ENCODE peak calls at places on chromosomes 16 and 17, in four cellular contexts. One of them, this sample, is unnamed.
A peak's percentile ranks its signal among the peaks of the same experiment; 100 is the strongest.

GRCh38 chr17:74444406-74444805 is 12.5 kb downstream of the GPRC5C start:
- DNase-seq in dermis microvascular lymphatic vessel endothelial cell: peak; percentile 72
- DNase-seq in stimulated activated CD4-positive, alpha-beta T cell treated with anti-CD3 and anti-CD28 coated beads, Interleukin-4, amount 100 ng/mL, for 48 hours: no peak
- DNase-seq in T-helper 22 cell: no peak
- DNase-seq in this sample: peak; percentile 97

GRCh38 chr16:4315185-4316102 is at the start of gene GLIS2:
- DNase-seq in dermis microvascular lymphatic vessel endothelial cell: no peak
- DNase-seq in stimulated activated CD4-positive, alpha-beta T cell treated with anti-CD3 and anti-CD28 coated beads, Interleukin-4, amount 100 ng/mL, for 48 hours: no peak
- DNase-seq in T-helper 22 cell: peak; percentile 32
- DNase-seq in this sample: peak; percentile 47

GRCh38 chr17:50824429-50824828 is 11.0 kb upstream of the WFIKKN2 start:
- DNase-seq in dermis microvascular lymphatic vessel endothelial cell: no peak
- DNase-seq in stimulated activated CD4-positive, alpha-beta T cell treated with anti-CD3 and anti-CD28 coated beads, Interleukin-4, amount 100 ng/mL, for 48 hours: no peak
- DNase-seq in T-helper 22 cell: no peak
- DNase-seq in this sample: no peak

GRCh38 chr16:76583995-76584394 is 306.8 kb downstream of the CNTNAP4 start:
- DNase-seq in dermis microvascular lymphatic vessel endothelial cell: no peak
- DNase-seq in stimulated activated CD4-positive, alpha-beta T cell treated with anti-CD3 and anti-CD28 coated beads, Interleukin-4, amount 100 ng/mL, for 48 hours: no peak
- DNase-seq in T-helper 22 cell: no peak
- DNase-seq in this sample: no peak

GRCh38 chr17:39943702-39944392 is 16.3 kb downstream of the LRRC3C start:
- DNase-seq in dermis microvascular lymphatic vessel endothelial cell: no peak
- DNase-seq in stimulated activated CD4-positive, alpha-beta T cell treated with anti-CD3 and anti-CD28 coated beads, Interleukin-4, amount 100 ng/mL, for 48 hours: no peak
- DNase-seq in T-helper 22 cell: no peak
- DNase-seq in this sample: peak; percentile 98

GRCh38 chr17:71634376-71634775 is 486.4 kb upstream of the SOX9 start:
- DNase-seq in dermis microvascular lymphatic vessel endothelial cell: no peak
- DNase-seq in stimulated activated CD4-positive, alpha-beta T cell treated with anti-CD3 and anti-CD28 coated beads, Interleukin-4, amount 100 ng/mL, for 48 hours: no peak
- DNase-seq in T-helper 22 cell: no peak
- DNase-seq in this sample: no peak

GRCh38 chr17:56902350-56902749 is 11.5 kb downstream of the TRIM25 start:
- DNase-seq in dermis microvascular lymphatic vessel endothelial cell: no peak
- DNase-seq in stimulated activated CD4-positive, alpha-beta T cell treated with anti-CD3 and anti-CD28 coated beads, Interleukin-4, amount 100 ng/mL, for 48 hours: no peak
- DNase-seq in T-helper 22 cell: no peak
- DNase-seq in this sample: peak; percentile 24

GRCh38 chr16:77841275-77841640 is 52.9 kb downstream of the VAT1L start:
- DNase-seq in dermis microvascular lymphatic vessel endothelial cell: no peak
- DNase-seq in stimulated activated CD4-positive, alpha-beta T cell treated with anti-CD3 and anti-CD28 coated beads, Interleukin-4, amount 100 ng/mL, for 48 hours: no peak
- DNase-seq in T-helper 22 cell: no peak
- DNase-seq in this sample: no peak

GRCh38 chr17:81428121-81428515 is 32.9 kb downstream of the BAHCC1 start:
- DNase-seq in dermis microvascular lymphatic vessel endothelial cell: no peak
- DNase-seq in stimulated activated CD4-positive, alpha-beta T cell treated with anti-CD3 and anti-CD28 coated beads, Interleukin-4, amount 100 ng/mL, for 48 hours: no peak
- DNase-seq in T-helper 22 cell: no peak
- DNase-seq in this sample: no peak

GRCh38 chr17:40000161-40000560 is 15.1 kb upstream of the CSF3 start:
- DNase-seq in dermis microvascular lymphatic vessel endothelial cell: no peak
- DNase-seq in stimulated activated CD4-positive, alpha-beta T cell treated with anti-CD3 and anti-CD28 coated beads, Interleukin-4, amount 100 ng/mL, for 48 hours: no peak
- DNase-seq in T-helper 22 cell: no peak
- DNase-seq in this sample: no peak

GRCh38 chr16:369866-370436 is 387 bp downstream of the MRPL28 start:
- DNase-seq in dermis microvascular lymphatic vessel endothelial cell: no peak
- DNase-seq in stimulated activated CD4-positive, alpha-beta T cell treated with anti-CD3 and anti-CD28 coated beads, Interleukin-4, amount 100 ng/mL, for 48 hours: no peak
- DNase-seq in T-helper 22 cell: no peak
- DNase-seq in this sample: peak; percentile 44

GRCh38 chr17:77451271-77451893 is 310.6 kb downstream of the SEC14L1 start:
- DNase-seq in dermis microvascular lymphatic vessel endothelial cell: no peak
- DNase-seq in stimulated activated CD4-positive, alpha-beta T cell treated with anti-CD3 and anti-CD28 coated beads, Interleukin-4, amount 100 ng/mL, for 48 hours: no peak
- DNase-seq in T-helper 22 cell: peak; percentile 65
- DNase-seq in this sample: no peak

GRCh38 chr17:70527364-70527888 is 358.1 kb downstream of the KCNJ2 start:
- DNase-seq in dermis microvascular lymphatic vessel endothelial cell: no peak
- DNase-seq in stimulated activated CD4-positive, alpha-beta T cell treated with anti-CD3 and anti-CD28 coated beads, Interleukin-4, amount 100 ng/mL, for 48 hours: no peak
- DNase-seq in T-helper 22 cell: no peak
- DNase-seq in this sample: no peak

GRCh38 chr17:63659850-63660249 is 37.6 kb downstream of the MAP3K3 start:
- DNase-seq in dermis microvascular lymphatic vessel endothelial cell: no peak
- DNase-seq in stimulated activated CD4-positive, alpha-beta T cell treated with anti-CD3 and anti-CD28 coated beads, Interleukin-4, amount 100 ng/mL, for 48 hours: no peak
- DNase-seq in T-helper 22 cell: no peak
- DNase-seq in this sample: no peak

GRCh38 chr16:75555213-75555706 is 792 bp downstream of the TMEM231 start:
- DNase-seq in dermis microvascular lymphatic vessel endothelial cell: peak; percentile 89
- DNase-seq in stimulated activated CD4-positive, alpha-beta T cell treated with anti-CD3 and anti-CD28 coated beads, Interleukin-4, amount 100 ng/mL, for 48 hours: no peak
- DNase-seq in T-helper 22 cell: no peak
- DNase-seq in this sample: peak; percentile 65

GRCh38 chr17:75834279-75834920 is 9.8 kb downstream of the UNC13D start:
- DNase-seq in dermis microvascular lymphatic vessel endothelial cell: no peak
- DNase-seq in stimulated activated CD4-positive, alpha-beta T cell treated with anti-CD3 and anti-CD28 coated beads, Interleukin-4, amount 100 ng/mL, for 48 hours: no peak
- DNase-seq in T-helper 22 cell: no peak
- DNase-seq in this sample: no peak

GRCh38 chr17:80942360-80943345 is 49.0 kb upstream of the CHMP6 start:
- DNase-seq in dermis microvascular lymphatic vessel endothelial cell: no peak
- DNase-seq in stimulated activated CD4-positive, alpha-beta T cell treated with anti-CD3 and anti-CD28 coated beads, Interleukin-4, amount 100 ng/mL, for 48 hours: no peak
- DNase-seq in T-helper 22 cell: no peak
- DNase-seq in this sample: peak; percentile 62

GRCh38 chr17:37322106-37322505 is 53.7 kb upstream of the C17orf78 start:
- DNase-seq in dermis microvascular lymphatic vessel endothelial cell: no peak
- DNase-seq in stimulated activated CD4-positive, alpha-beta T cell treated with anti-CD3 and anti-CD28 coated beads, Interleukin-4, amount 100 ng/mL, for 48 hours: no peak
- DNase-seq in T-helper 22 cell: no peak
- DNase-seq in this sample: no peak

GRCh38 chr17:193841-194806 is 12.7 kb upstream of the DOC2B start:
- DNase-seq in dermis microvascular lymphatic vessel endothelial cell: no peak
- DNase-seq in stimulated activated CD4-positive, alpha-beta T cell treated with anti-CD3 and anti-CD28 coated beads, Interleukin-4, amount 100 ng/mL, for 48 hours: no peak
- DNase-seq in T-helper 22 cell: no peak
- DNase-seq in this sample: no peak

GRCh38 chr17:67466251-67466650 is 89.2 kb downstream of the PITPNC1 start:
- DNase-seq in dermis microvascular lymphatic vessel endothelial cell: no peak
- DNase-seq in stimulated activated CD4-positive, alpha-beta T cell treated with anti-CD3 and anti-CD28 coated beads, Interleukin-4, amount 100 ng/mL, for 48 hours: no peak
- DNase-seq in T-helper 22 cell: no peak
- DNase-seq in this sample: no peak

GRCh38 chr17:62824290-62825135 is 16.4 kb upstream of the MARCHF10 start:
- DNase-seq in dermis microvascular lymphatic vessel endothelial cell: peak; percentile 62
- DNase-seq in stimulated activated CD4-positive, alpha-beta T cell treated with anti-CD3 and anti-CD28 coated beads, Interleukin-4, amount 100 ng/mL, for 48 hours: no peak
- DNase-seq in T-helper 22 cell: no peak
- DNase-seq in this sample: no peak

GRCh38 chr16:30521873-30522641 is 4.3 kb downstream of the ZNF768 start:
- DNase-seq in dermis microvascular lymphatic vessel endothelial cell: no peak
- DNase-seq in stimulated activated CD4-positive, alpha-beta T cell treated with anti-CD3 and anti-CD28 coated beads, Interleukin-4, amount 100 ng/mL, for 48 hours: no peak
- DNase-seq in T-helper 22 cell: no peak
- DNase-seq in this sample: peak; percentile 64

GRCh38 chr16:87603684-87604571 is 1.6 kb downstream of the JPH3 start:
- DNase-seq in dermis microvascular lymphatic vessel endothelial cell: no peak
- DNase-seq in stimulated activated CD4-positive, alpha-beta T cell treated with anti-CD3 and anti-CD28 coated beads, Interleukin-4, amount 100 ng/mL, for 48 hours: no peak
- DNase-seq in T-helper 22 cell: no peak
- DNase-seq in this sample: no peak

GRCh38 chr17:66135896-66136295 is 56.0 kb downstream of the CEP112 start:
- DNase-seq in dermis microvascular lymphatic vessel endothelial cell: no peak
- DNase-seq in stimulated activated CD4-positive, alpha-beta T cell treated with anti-CD3 and anti-CD28 coated beads, Interleukin-4, amount 100 ng/mL, for 48 hours: no peak
- DNase-seq in T-helper 22 cell: no peak
- DNase-seq in this sample: no peak

GRCh38 chr17:40833882-40834281 is 11.5 kb upstream of the KRT10 start:
- DNase-seq in dermis microvascular lymphatic vessel endothelial cell: no peak
- DNase-seq in stimulated activated CD4-positive, alpha-beta T cell treated with anti-CD3 and anti-CD28 coated beads, Interleukin-4, amount 100 ng/mL, for 48 hours: no peak
- DNase-seq in T-helper 22 cell: no peak
- DNase-seq in this sample: no peak

GRCh38 chr17:28960256-28961106 is 9.2 kb upstream of the PHF12 start:
- DNase-seq in dermis microvascular lymphatic vessel endothelial cell: no peak
- DNase-seq in stimulated activated CD4-positive, alpha-beta T cell treated with anti-CD3 and anti-CD28 coated beads, Interleukin-4, amount 100 ng/mL, for 48 hours: no peak
- DNase-seq in T-helper 22 cell: no peak
- DNase-seq in this sample: no peak

This sample was measured in left lobe of liver.